ENCODE peak calls at places on chromosome 10, in eight cellular contexts. O, Y, W, V, C, N, B and A are unnamed samples.

GRCh38 chr10:3192856-3193635 is 20.5 kb upstream of the PITRM1 start:
- DNase-seq in O (peak), Y (peak), W (peak), V (no peak), C (no peak), N (no peak), B (peak), A (no peak)

GRCh38 chr10:71316081-71316785 is 2.8 kb upstream of the SLC29A3 start:
- DNase-seq in O (no peak), Y (no peak), W (peak), V (no peak), C (no peak), N (no peak), B (no peak), A (no peak)

GRCh38 chr10:114304017-114304565 is 65.0 kb downstream of the VWA2 start:
- DNase-seq in O (peak), Y (peak), W (peak), V (peak), C (peak), N (peak), B (peak), A (peak)

GRCh38 chr10:132497788-132498561 is 39.6 kb upstream of the INPP5A start:
- DNase-seq in O (no peak), Y (no peak), W (peak), V (no peak), C (no peak), N (peak), B (no peak), A (no peak)

GRCh38 chr10:14195455-14195854 is 135.3 kb downstream of the FRMD4A start:
- DNase-seq in O (no peak), Y (no peak), W (no peak), V (no peak), C (no peak), N (no peak), B (no peak), A (no peak)

GRCh38 chr10:62048919-62049636 is 147.6 kb downstream of the ARID5B start:
- DNase-seq in O (peak), Y (peak), W (peak), V (peak), C (peak), N (peak), B (no peak), A (peak)

GRCh38 chr10:96460316-96460715 is 53.4 kb downstream of the TLL2 start:
- DNase-seq in O (no peak), Y (no peak), W (no peak), V (no peak), C (no peak), N (no peak), B (no peak), A (no peak)

GRCh38 chr10:1526427-1527055 is 210.8 kb downstream of the ADARB2 start:
- DNase-seq in O (no peak), Y (no peak), W (no peak), V (no peak), C (no peak), N (peak), B (no peak), A (no peak)

GRCh38 chr10:72740526-72740925 is 48.6 kb downstream of the MCU start:
- DNase-seq in O (no peak), Y (no peak), W (no peak), V (peak), C (no peak), N (peak), B (no peak), A (peak)